ENCODE peak calls at places on chromosomes 13 and 19, in five cellular contexts. T is colonic mucosa, M is lung, N is NB4, A is cardiac muscle cell. G is an unnamed sample.

GRCh38 chr13:67369895-67370660 is 139.9 kb upstream of the PCDH9 start:
- DNase-seq in A (peak; percentile 92), M (no peak), T (no peak), N (no peak), G (no peak)

GRCh38 chr13:46668302-46668720 is 115.3 kb downstream of the LRCH1 start:
- DNase-seq in M (peak; percentile 36), T (peak; percentile 44), N (no peak), A (peak; percentile 95), G (no peak)

GRCh38 chr19:47539747-47540311 is 25.0 kb upstream of the NAPA start:
- DNase-seq in T (no peak), M (no peak), N (no peak), A (no peak), G (no peak)

GRCh38 chr19:19540707-19541515 is 2.8 kb downstream of the CILP2 start:
- DNase-seq in M (peak; percentile 47), A (peak; percentile 35), T (peak; percentile 79), N (peak; percentile 71), G (no peak)

GRCh38 chr13:109385161-109385560 is 401.2 kb downstream of the IRS2 start:
- DNase-seq in A (peak; percentile 14), N (peak; percentile 66), M (no peak), T (no peak), G (no peak)

GRCh38 chr13:26946675-26947342 is 186.2 kb upstream of the GPR12 start:
- DNase-seq in T (no peak), A (peak; percentile 84), N (peak; percentile 89), M (no peak), G (peak; percentile 31)

GRCh38 chr13:95235199-95235726 is 66.0 kb downstream of the ABCC4 start:
- DNase-seq in N (no peak), A (peak; percentile 6), M (peak; percentile 63), T (no peak), G (no peak)

GRCh38 chr13:53411443-53411842 is 382.8 kb downstream of the OLFM4 start:
- DNase-seq in T (no peak), M (no peak), N (no peak), A (no peak), G (no peak)

GRCh38 chr13:20558982-20559381 is 8.0 kb upstream of the IFT88 start:
- DNase-seq in T (no peak), N (no peak), A (no peak), M (no peak), G (no peak)

GRCh38 chr19:1064661-1065605 is 2.0 kb upstream of the ARHGAP45 start:
- DNase-seq in N (peak; percentile 68), T (peak; percentile 73), A (peak; percentile 72), M (peak; percentile 71), G (no peak)

GRCh38 chr13:30394798-30395191 is 27.5 kb upstream of the UBE2L5 start:
- DNase-seq in A (no peak), M (no peak), N (peak; percentile 47), T (no peak), G (no peak)

GRCh38 chr13:111395511-111396393 is 75.3 kb downstream of the TEX29 start:
- DNase-seq in N (no peak), M (no peak), A (no peak), T (no peak), G (no peak)

GRCh38 chr13:46057251-46058015 is 4.9 kb upstream of the ZC3H13 start:
- DNase-seq in A (no peak), M (no peak), T (no peak), N (no peak), G (no peak)

GRCh38 chr13:76656056-76656455 is 230.1 kb downstream of the KCTD12 start:
- DNase-seq in T (no peak), A (no peak), M (no peak), N (no peak), G (no peak)

GRCh38 chr19:45798995-45799517 is 6.4 kb upstream of the DMWD start:
- DNase-seq in M (peak; percentile 59), N (peak; percentile 45), A (peak; percentile 90), T (no peak), G (no peak)

GRCh38 chr13:94641432-94641941 is 39.8 kb downstream of the GPR180 start:
- DNase-seq in A (peak; percentile 91), T (no peak), N (no peak), M (no peak), G (no peak)

GRCh38 chr13:85266771-85267170 is 532.4 kb downstream of the SLITRK6 start:
- DNase-seq in A (no peak), M (no peak), T (no peak), N (no peak), G (no peak)

GRCh38 chr19:17615889-17616685 is 60.6 kb downstream of the COLGALT1 start:
- DNase-seq in A (peak; percentile 19), N (no peak), M (no peak), T (no peak), G (no peak)

DNA sequence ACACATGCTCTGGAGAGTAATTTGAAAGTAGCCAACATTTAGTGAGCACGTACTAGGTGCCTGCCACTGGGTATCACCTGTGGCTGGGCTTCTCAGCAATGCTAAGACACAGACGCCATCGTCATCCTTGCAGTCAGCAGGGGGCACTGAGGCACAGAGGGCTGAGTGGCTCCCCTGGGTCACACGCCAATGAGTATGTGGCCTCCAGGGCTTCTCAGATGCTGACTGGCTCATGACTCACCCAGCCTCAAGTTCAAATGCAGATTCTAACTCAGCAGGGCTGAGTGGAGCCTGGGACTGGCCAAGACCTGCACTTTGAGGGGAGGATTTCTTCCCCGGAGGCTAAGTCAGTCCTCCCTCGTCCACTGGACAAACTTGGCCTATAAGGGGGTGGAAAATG is 115.1 kb upstream of the CACNA1A start:
- DNase-seq in A (peak; percentile 64), N (peak; percentile 11), M (no peak), T (no peak), G (no peak)
- TF ChIP-seq CTCF in A (no peak), N (no peak), M (no peak), T (no peak), G (no peak)

GRCh38 chr19:49149652-49150105 is 5.5 kb downstream of the HRC start:
- DNase-seq in M (peak; percentile 69), N (peak; percentile 61), A (peak; percentile 94), T (peak; percentile 70), G (no peak)

GRCh38 chr19:49150106-49150943 is 4.9 kb downstream of the HRC start:
- DNase-seq in T (peak; percentile 94), N (peak; percentile 83), M (peak; percentile 76), A (peak; percentile 87), G (peak; percentile 78)

GRCh38 chr19:49151339-49152217 is 3.6 kb downstream of the HRC start:
- DNase-seq in A (peak; percentile 53), M (peak; percentile 87), T (peak; percentile 98), N (peak; percentile 35), G (peak; percentile 97)

GRCh38 chr19:49152218-49152550 is 3.0 kb downstream of the HRC start:
- DNase-seq in A (no peak), N (no peak), T (no peak), M (no peak), G (no peak)

DNA sequence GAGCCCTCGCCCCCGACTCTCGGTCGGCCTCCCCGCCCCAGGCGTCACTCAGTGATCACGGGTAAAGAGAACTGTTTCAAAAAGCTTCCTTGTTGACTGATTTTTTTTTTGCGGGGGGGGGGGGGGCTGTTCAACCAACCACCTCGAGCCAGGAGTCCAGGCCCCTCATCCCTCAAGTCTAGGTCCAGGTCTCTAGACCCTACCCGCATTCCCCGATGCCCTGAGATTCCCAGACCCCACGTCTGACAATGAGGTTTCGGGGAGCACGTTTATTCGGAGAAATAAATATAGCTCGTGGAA is 4.3 kb downstream of the HRC start:
- DNase-seq in N (no peak), M (no peak), T (no peak), A (no peak), G (no peak)
- H3K4me3 ChIP-seq in N (no peak overlapping the region), M (no peak overlapping the region), T (peak overlapping the region; percentile 58), A (peak overlapping the region; percentile 56), G (peak overlapping the region; percentile 68)

DNA sequence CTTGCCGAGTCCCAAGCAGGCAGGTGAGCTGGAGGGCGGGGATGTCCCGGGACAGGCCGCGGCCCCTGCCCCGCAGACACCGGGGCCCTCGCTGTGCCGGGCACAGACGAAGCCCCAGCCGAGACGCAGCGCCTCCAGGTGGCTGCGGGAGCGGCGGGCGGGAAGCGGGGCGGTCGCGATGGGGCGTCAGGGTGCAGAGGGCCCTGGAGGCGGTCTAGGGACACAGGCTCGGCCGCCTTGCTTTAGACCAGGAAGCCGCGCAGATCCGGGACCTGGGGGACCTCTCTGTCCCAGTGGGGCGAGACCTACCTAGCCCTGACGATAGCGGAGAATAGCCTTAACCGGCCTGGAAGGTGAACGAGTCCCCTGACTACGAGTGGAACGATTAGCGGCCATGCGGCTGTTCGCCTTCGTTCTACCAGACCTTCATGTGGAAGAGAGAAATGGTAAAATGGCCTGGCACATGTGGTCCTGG is 4.2 kb upstream of the ZNF564 start:
- DNase-seq in A (no peak), N (no peak), M (no peak), T (no peak), G (no peak)
- TF ChIP-seq CTCF in A (peak; percentile 22), N (no peak), M (no peak), T (no peak), G (no peak)

DNA sequence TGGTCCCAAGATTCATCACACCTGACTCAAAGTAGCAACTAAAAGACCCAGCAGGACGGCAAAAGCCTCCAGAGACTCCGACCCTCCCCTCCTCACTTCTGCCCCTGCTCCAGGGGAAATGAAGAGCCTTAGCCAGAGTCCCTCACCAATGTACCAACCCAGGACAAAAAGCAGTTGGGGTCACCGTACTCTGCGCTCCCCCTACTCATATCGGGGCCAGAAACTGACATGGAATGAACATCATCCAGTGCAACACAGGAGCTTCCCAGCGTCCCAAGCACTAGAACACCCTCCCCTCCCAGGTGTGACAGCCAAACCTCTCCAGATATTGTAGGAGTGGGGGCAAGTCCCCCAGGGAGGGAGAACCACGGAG is 1.7 kb downstream of the EEF2 start:
- DNase-seq in N (no peak), M (no peak), T (no peak), A (no peak), G (no peak)
- H3K4me3 ChIP-seq in N (peak overlapping the region; percentile 86), M (peak overlapping the region; percentile 98), T (peak overlapping the region; percentile 83), A (peak overlapping the region; percentile 85), G (peak overlapping the region; percentile 82)

DNA sequence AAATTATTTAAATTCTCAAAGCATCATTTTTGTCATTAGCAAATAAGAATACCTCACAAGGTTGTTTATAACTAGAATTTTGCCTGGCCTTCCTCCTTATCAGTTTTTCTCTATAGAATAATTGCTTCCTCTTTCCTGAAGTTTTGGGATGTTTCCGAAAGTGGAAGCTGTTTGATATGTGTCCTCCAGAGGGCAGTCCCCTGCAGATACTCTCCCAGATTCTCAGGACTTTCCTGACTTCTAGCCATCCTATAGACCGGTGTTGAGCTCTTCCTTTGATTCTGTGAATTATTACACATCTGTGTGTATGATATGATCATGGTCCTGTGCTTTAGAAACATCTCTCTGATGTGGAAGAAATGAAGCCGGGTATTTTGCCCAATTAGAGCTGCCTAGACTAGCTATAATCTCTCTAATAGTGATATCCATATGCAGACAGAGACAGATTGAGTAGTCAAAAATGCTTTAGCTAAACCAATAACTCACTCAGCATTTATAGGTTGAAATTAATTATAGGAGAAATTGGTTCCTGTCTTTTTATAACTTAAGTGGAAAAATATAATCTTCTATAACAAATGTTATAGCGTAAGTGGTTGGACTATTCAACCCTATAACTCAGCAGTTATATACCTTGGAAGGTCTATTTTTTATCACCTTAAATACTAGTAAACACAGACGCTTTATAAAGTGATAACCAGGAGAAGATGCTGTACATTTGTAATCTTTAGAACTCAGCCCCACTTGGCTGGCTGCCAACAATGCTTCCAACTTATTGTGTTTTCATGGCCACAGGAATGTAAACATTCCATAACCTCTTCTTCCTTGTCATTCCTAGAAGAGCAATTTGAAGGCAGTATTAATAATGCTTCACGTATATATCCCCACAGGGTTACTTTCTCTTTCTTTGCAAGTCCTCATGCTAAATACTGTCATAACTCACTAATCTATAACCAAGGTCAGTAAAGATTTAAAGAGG is 201.0 kb upstream of the RXFP2 start:
- DNase-seq in T (peak; percentile 25), A (peak; percentile 74), M (no peak), N (peak; percentile 54), G (no peak)
- TF ChIP-seq CTCF in T (peak; percentile 35), A (peak; percentile 71), M (no peak), N (peak; percentile 61), G (peak; percentile 62)

G was measured in LNCaP clone FGC.